ENCODE peak calls at places on chromosomes 11 and 22, in five cellular contexts. One of them, this sample, is unnamed.
A peak's percentile ranks its signal among the peaks of the same experiment; 100 is the strongest.

GRCh38 chr11:12455938-12456337 is 78.6 kb downstream of the PARVA start:
- DNase-seq in SK-N-SH: no peak
- DNase-seq in GM23338: no peak
- DNase-seq in HCT116: no peak
- DNase-seq in OCI-LY7: no peak
- DNase-seq in this sample: no peak

GRCh38 chr11:55457641-55458040 is 89.9 kb downstream of the OR4A15 start:
- DNase-seq in GM23338: no peak
- DNase-seq in SK-N-SH: no peak
- DNase-seq in OCI-LY7: no peak
- DNase-seq in HCT116: no peak
- DNase-seq in this sample: no peak

GRCh38 chr11:73095613-73096012 is 46.5 kb downstream of the FCHSD2 start:
- DNase-seq in OCI-LY7: no peak
- DNase-seq in SK-N-SH: no peak
- DNase-seq in HCT116: no peak
- DNase-seq in GM23338: no peak
- DNase-seq in this sample: no peak

GRCh38 chr22:31800065-31800464 is 46.2 kb downstream of the DEPDC5 start:
- DNase-seq in SK-N-SH: no peak
- DNase-seq in HCT116: peak; percentile 39
- DNase-seq in OCI-LY7: no peak
- DNase-seq in GM23338: peak; percentile 13
- DNase-seq in this sample: no peak

GRCh38 chr11:11415786-11416390 is 62.8 kb upstream of the CSNK2A3 start:
- DNase-seq in SK-N-SH: no peak
- DNase-seq in OCI-LY7: no peak
- DNase-seq in GM23338: no peak
- DNase-seq in HCT116: no peak
- DNase-seq in this sample: peak; percentile 27

GRCh38 chr11:20342347-20343279 is 20.9 kb upstream of the HTATIP2 start:
- DNase-seq in SK-N-SH: no peak
- DNase-seq in HCT116: no peak
- DNase-seq in GM23338: peak; percentile 87
- DNase-seq in OCI-LY7: no peak
- DNase-seq in this sample: peak; percentile 95

GRCh38 chr11:69352715-69353325 is 58.9 kb downstream of the MYEOV start:
- DNase-seq in HCT116: peak; percentile 54
- DNase-seq in OCI-LY7: no peak
- DNase-seq in GM23338: no peak
- DNase-seq in SK-N-SH: no peak
- DNase-seq in this sample: no peak

GRCh38 chr11:75164318-75164827 is 13.5 kb downstream of the SLCO2B1 start:
- DNase-seq in HCT116: no peak
- DNase-seq in GM23338: no peak
- DNase-seq in OCI-LY7: no peak
- DNase-seq in SK-N-SH: no peak
- DNase-seq in this sample: no peak

GRCh38 chr11:3194016-3194816 is 24.4 kb downstream of the MRGPRG start:
- DNase-seq in HCT116: no peak
- DNase-seq in GM23338: no peak
- DNase-seq in SK-N-SH: no peak
- DNase-seq in OCI-LY7: no peak
- DNase-seq in this sample: no peak

GRCh38 chr11:115674831-115675230 is 170.6 kb upstream of the CADM1 start:
- DNase-seq in OCI-LY7: no peak
- DNase-seq in GM23338: no peak
- DNase-seq in SK-N-SH: no peak
- DNase-seq in HCT116: no peak
- DNase-seq in this sample: no peak

GRCh38 chr11:118792642-118793124 is 1.7 kb upstream of the DDX6 start:
- DNase-seq in OCI-LY7: peak; percentile 94
- DNase-seq in HCT116: peak; percentile 91
- DNase-seq in SK-N-SH: peak; percentile 83
- DNase-seq in GM23338: peak; percentile 97
- DNase-seq in this sample: peak; percentile 91

GRCh38 chr11:59728913-59729312 is 15.3 kb upstream of the OR10V1 start:
- DNase-seq in SK-N-SH: no peak
- DNase-seq in GM23338: no peak
- DNase-seq in HCT116: no peak
- DNase-seq in OCI-LY7: no peak
- DNase-seq in this sample: no peak

GRCh38 chr22:21752276-21752675 is 16.7 kb upstream of the YPEL1 start:
- DNase-seq in GM23338: no peak
- DNase-seq in OCI-LY7: no peak
- DNase-seq in SK-N-SH: no peak
- DNase-seq in HCT116: no peak
- DNase-seq in this sample: no peak

GRCh38 chr11:31106963-31107576 is 262.5 kb downstream of the DCDC1 start:
- DNase-seq in SK-N-SH: peak; percentile 43
- DNase-seq in HCT116: peak; percentile 51
- DNase-seq in GM23338: peak; percentile 92
- DNase-seq in OCI-LY7: peak; percentile 37
- DNase-seq in this sample: peak; percentile 89

GRCh38 chr11:61815790-61816735 is 740 bp downstream of the FADS1 start:
- DNase-seq in HCT116: peak; percentile 27
- DNase-seq in GM23338: peak; percentile 88
- DNase-seq in SK-N-SH: peak; percentile 81
- DNase-seq in OCI-LY7: no peak
- DNase-seq in this sample: peak; percentile 84

GRCh38 chr11:17736921-17737817 is 2.6 kb downstream of the KCNC1 start:
- DNase-seq in HCT116: no peak
- DNase-seq in GM23338: no peak
- DNase-seq in OCI-LY7: no peak
- DNase-seq in SK-N-SH: no peak
- DNase-seq in this sample: no peak

GRCh38 chr11:71525188-71525937 is 1.7 kb upstream of the KRTAP5-7 start:
- DNase-seq in OCI-LY7: no peak
- DNase-seq in HCT116: no peak
- DNase-seq in SK-N-SH: no peak
- DNase-seq in GM23338: no peak
- DNase-seq in this sample: no peak

GRCh38 chr11:71298761-71299181 is 46.4 kb upstream of the SHANK2 start:
- DNase-seq in OCI-LY7: no peak
- DNase-seq in GM23338: no peak
- DNase-seq in SK-N-SH: no peak
- DNase-seq in HCT116: no peak
- DNase-seq in this sample: no peak

GRCh38 chr11:2521081-2521480 is 76.3 kb downstream of the KCNQ1 start:
- DNase-seq in HCT116: no peak
- DNase-seq in GM23338: no peak
- DNase-seq in OCI-LY7: no peak
- DNase-seq in SK-N-SH: no peak
- DNase-seq in this sample: peak; percentile 1

GRCh38 chr11:58654079-58654907 is 31.8 kb downstream of the CNTF start:
- DNase-seq in SK-N-SH: peak; percentile 64
- DNase-seq in GM23338: peak; percentile 88
- DNase-seq in HCT116: peak; percentile 68
- DNase-seq in OCI-LY7: peak; percentile 81
- DNase-seq in this sample: peak; percentile 87

GRCh38 chr11:8717544-8717875 is 34.9 kb downstream of the RPL27A start:
- DNase-seq in GM23338: no peak
- DNase-seq in OCI-LY7: no peak
- DNase-seq in HCT116: no peak
- DNase-seq in SK-N-SH: no peak
- DNase-seq in this sample: no peak

GRCh38 chr11:100739636-100740035 is 52.5 kb downstream of the ARHGAP42 start:
- DNase-seq in HCT116: peak; percentile 61
- DNase-seq in SK-N-SH: no peak
- DNase-seq in OCI-LY7: no peak
- DNase-seq in GM23338: peak; percentile 47
- DNase-seq in this sample: peak; percentile 36

GRCh38 chr11:117457031-117457785 is 129.6 kb downstream of the CEP164 start:
- DNase-seq in HCT116: no peak
- DNase-seq in GM23338: no peak
- DNase-seq in OCI-LY7: no peak
- DNase-seq in SK-N-SH: no peak
- DNase-seq in this sample: no peak

GRCh38 chr11:83523676-83524075 is 237.5 kb upstream of the CCDC90B start:
- DNase-seq in HCT116: no peak
- DNase-seq in GM23338: peak; percentile 46
- DNase-seq in OCI-LY7: no peak
- DNase-seq in SK-N-SH: no peak
- DNase-seq in this sample: no peak

GRCh38 chr11:132744771-132745170 is 787.5 kb downstream of the OPCML start:
- DNase-seq in HCT116: no peak
- DNase-seq in GM23338: no peak
- DNase-seq in OCI-LY7: no peak
- DNase-seq in SK-N-SH: no peak
- DNase-seq in this sample: no peak

GRCh38 chr22:17774206-17774927 is at the start of gene BID:
- DNase-seq in SK-N-SH: peak; percentile 84
- DNase-seq in GM23338: peak; percentile 40
- DNase-seq in OCI-LY7: peak; percentile 81
- DNase-seq in HCT116: no peak
- DNase-seq in this sample: peak; percentile 66

GRCh38 chr11:12808519-12808918 is 134.3 kb downstream of the TEAD1 start:
- DNase-seq in SK-N-SH: no peak
- DNase-seq in GM23338: no peak
- DNase-seq in HCT116: no peak
- DNase-seq in OCI-LY7: no peak
- DNase-seq in this sample: no peak

GRCh38 chr22:47615051-47615450 is 852.6 kb downstream of the TBC1D22A start:
- DNase-seq in HCT116: no peak
- DNase-seq in GM23338: no peak
- DNase-seq in SK-N-SH: no peak
- DNase-seq in OCI-LY7: no peak
- DNase-seq in this sample: no peak

GRCh38 chr11:88320149-88320559 is 17.4 kb downstream of the CTSC start:
- DNase-seq in HCT116: no peak
- DNase-seq in GM23338: no peak
- DNase-seq in SK-N-SH: no peak
- DNase-seq in OCI-LY7: no peak
- DNase-seq in this sample: no peak

GRCh38 chr11:1219446-1219835 is 3.4 kb upstream of the MUC5B start:
- DNase-seq in HCT116: no peak
- DNase-seq in SK-N-SH: no peak
- DNase-seq in OCI-LY7: no peak
- DNase-seq in GM23338: no peak
- DNase-seq in this sample: no peak

GRCh38 chr11:67354314-67355022 is 1.1 kb upstream of the POLD4 start:
- DNase-seq in SK-N-SH: no peak
- DNase-seq in GM23338: no peak
- DNase-seq in HCT116: peak; percentile 92
- DNase-seq in OCI-LY7: no peak
- DNase-seq in this sample: peak; percentile 29

GRCh38 chr22:50733521-50734342 is 4.3 kb upstream of the ACR start:
- DNase-seq in OCI-LY7: no peak
- DNase-seq in GM23338: no peak
- DNase-seq in HCT116: no peak
- DNase-seq in SK-N-SH: peak; percentile 84
- DNase-seq in this sample: peak; percentile 17
- H3K4me2 ChIP-seq in OCI-LY7: no peak overlapping the region
- H3K4me2 ChIP-seq in GM23338: no peak overlapping the region
- H3K4me2 ChIP-seq in HCT116: no peak overlapping the region
- H3K4me2 ChIP-seq in SK-N-SH: no peak overlapping the region
- H3K4me2 ChIP-seq in this sample: peak overlapping the region; percentile 29

GRCh38 chr11:43790444-43790794 is 90.2 kb upstream of the ALKBH3 start:
- DNase-seq in HCT116: peak; percentile 22
- DNase-seq in OCI-LY7: no peak
- DNase-seq in SK-N-SH: no peak
- DNase-seq in GM23338: no peak
- DNase-seq in this sample: no peak
- TF ChIP-seq EZH2phosphoT487 in HCT116: no peak
- TF ChIP-seq EZH2phosphoT487 in OCI-LY7: no peak
- TF ChIP-seq EZH2phosphoT487 in SK-N-SH: no peak
- TF ChIP-seq EZH2phosphoT487 in GM23338: no peak
- TF ChIP-seq EZH2phosphoT487 in this sample: no peak

GRCh38 chr11:79018371-79018849 is 422.4 kb downstream of the TENM4 start:
- DNase-seq in OCI-LY7: no peak
- DNase-seq in HCT116: no peak
- DNase-seq in GM23338: no peak
- DNase-seq in SK-N-SH: peak; percentile 65
- DNase-seq in this sample: no peak

GRCh38 chr11:79019277-79019676 is 421.6 kb downstream of the TENM4 start:
- DNase-seq in OCI-LY7: no peak
- DNase-seq in SK-N-SH: no peak
- DNase-seq in GM23338: no peak
- DNase-seq in HCT116: no peak
- DNase-seq in this sample: no peak

GRCh38 chr11:79011357-79011756 is 429.5 kb downstream of the TENM4 start:
- DNase-seq in OCI-LY7: no peak
- DNase-seq in HCT116: no peak
- DNase-seq in GM23338: no peak
- DNase-seq in SK-N-SH: no peak
- DNase-seq in this sample: no peak

GRCh38 chr11:79007811-79008294 is 433.0 kb downstream of the TENM4 start:
- DNase-seq in SK-N-SH: no peak
- DNase-seq in HCT116: no peak
- DNase-seq in OCI-LY7: no peak
- DNase-seq in GM23338: no peak
- DNase-seq in this sample: no peak

GRCh38 chr11:79013509-79013908 is 427.3 kb downstream of the TENM4 start:
- DNase-seq in SK-N-SH: no peak
- DNase-seq in OCI-LY7: no peak
- DNase-seq in HCT116: no peak
- DNase-seq in GM23338: no peak
- DNase-seq in this sample: no peak
- H3K4me3 ChIP-seq in SK-N-SH: no peak overlapping the region
- H3K4me3 ChIP-seq in OCI-LY7: no peak overlapping the region
- H3K4me3 ChIP-seq in HCT116: no peak overlapping the region
- H3K4me3 ChIP-seq in GM23338: no peak overlapping the region
- H3K4me3 ChIP-seq in this sample: no peak overlapping the region

DNA sequence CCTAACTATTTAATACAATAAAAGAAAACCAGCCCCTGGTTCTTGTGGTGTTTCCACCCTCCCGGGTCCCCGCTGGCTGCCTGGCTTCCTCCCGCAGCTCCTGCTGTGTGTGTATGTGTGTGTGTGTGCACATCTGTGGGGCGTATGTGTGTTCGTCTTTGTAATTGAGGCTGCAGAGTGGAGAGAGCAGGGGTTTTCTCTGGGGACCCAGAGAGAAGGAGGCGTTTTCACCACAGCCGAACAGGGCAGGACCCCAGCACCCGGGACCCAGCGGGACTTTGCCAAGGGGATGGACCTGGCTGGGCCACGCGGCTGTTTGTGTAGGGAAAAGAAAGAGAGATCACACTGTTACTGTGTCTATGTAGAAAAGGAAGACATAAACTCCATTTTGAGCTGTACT is 42.7 kb downstream of the IGLL1 start:
- DNase-seq in OCI-LY7: no peak
- DNase-seq in SK-N-SH: no peak
- DNase-seq in HCT116: no peak
- DNase-seq in GM23338: no peak
- DNase-seq in this sample: no peak
- H3K4me2 ChIP-seq in OCI-LY7: no peak overlapping the region
- H3K4me2 ChIP-seq in SK-N-SH: no peak overlapping the region
- H3K4me2 ChIP-seq in HCT116: no peak overlapping the region
- H3K4me2 ChIP-seq in GM23338: peak overlapping the region; percentile 65
- H3K4me2 ChIP-seq in this sample: peak overlapping the region; percentile 15

GRCh38 chr11:76789443-76789719 is 6.2 kb downstream of the TSKU start:
- DNase-seq in OCI-LY7: no peak
- DNase-seq in GM23338: no peak
- DNase-seq in SK-N-SH: peak; percentile 4
- DNase-seq in HCT116: no peak
- DNase-seq in this sample: no peak
- TF ChIP-seq EZH2phosphoT487 in OCI-LY7: no peak
- TF ChIP-seq EZH2phosphoT487 in GM23338: no peak
- TF ChIP-seq EZH2phosphoT487 in SK-N-SH: no peak
- TF ChIP-seq EZH2phosphoT487 in HCT116: no peak
- TF ChIP-seq EZH2phosphoT487 in this sample: no peak

This sample was measured in neural progenitor cell.